ENCODE peak calls at places on chromosomes 11 and 22, in ten cellular contexts. R, N, L, I, G, E, M, U, A and P are unnamed samples.

GRCh38 chr11:48150213-48150612 is 66.4 kb upstream of the OR4B1 start:
- DNase-seq in L (peak), R (peak), M (no peak), A (no peak), U (peak), G (no peak), E (no peak), N (no peak), I (peak), P (no peak)

GRCh38 chr11:95788921-95789505 is 569 bp downstream of the FAM76B start:
- DNase-seq in I (peak), G (peak), M (peak), U (peak), N (peak), L (peak), A (peak), R (peak), E (peak), P (peak)

GRCh38 chr11:86919557-86920210 is 35.5 kb downstream of the FZD4 start:
- DNase-seq in L (peak), N (no peak), E (peak), R (peak), M (peak), U (peak), I (peak), G (no peak), A (no peak), P (no peak)

GRCh38 chr11:36447947-36448346 is 62.1 kb downstream of the TRAF6 start:
- DNase-seq in E (no peak), G (peak), L (no peak), R (no peak), N (no peak), M (no peak), I (no peak), U (no peak), A (no peak), P (no peak)

GRCh38 chr11:19934828-19935259 is 222.2 kb downstream of the NAV2 start:
- DNase-seq in I (peak), M (peak), A (no peak), G (no peak), N (no peak), R (peak), L (peak), U (peak), E (no peak), P (no peak)

GRCh38 chr11:101870510-101870909 is 44.3 kb upstream of the CEP126 start:
- DNase-seq in N (no peak), U (peak), I (peak), E (no peak), A (no peak), R (peak), M (peak), L (peak), G (no peak), P (no peak)

GRCh38 chr11:94732617-94733292 is 35.4 kb upstream of the AMOTL1 start:
- DNase-seq in U (peak), N (peak), A (no peak), I (peak), G (no peak), R (peak), E (no peak), L (peak), M (peak), P (no peak)

GRCh38 chr22:47309476-47309875 is 547.0 kb downstream of the TBC1D22A start:
- DNase-seq in I (no peak), L (no peak), G (no peak), E (no peak), M (no peak), R (no peak), A (no peak), N (no peak), U (no peak), P (no peak)

GRCh38 chr11:111910637-111911562 is 670 bp downstream of the CRYAB start:
- DNase-seq in N (no peak), R (no peak), L (peak), U (no peak), M (no peak), G (no peak), E (no peak), A (no peak), I (no peak), P (no peak)

GRCh38 chr11:2850366-2850765 is 35.2 kb downstream of the CDKN1C start:
- DNase-seq in R (no peak), N (no peak), G (no peak), I (no peak), U (no peak), M (no peak), L (no peak), E (no peak), A (no peak), P (peak)

GRCh38 chr22:26656896-26657851 is at the start of gene MIAT:
- DNase-seq in L (peak), N (peak), E (no peak), M (no peak), U (no peak), R (peak), G (no peak), A (no peak), I (peak), P (peak)

GRCh38 chr11:114358711-114359110 is 41.6 kb downstream of the C11orf71 start:
- DNase-seq in A (no peak), L (peak), E (peak), R (no peak), M (no peak), I (peak), N (no peak), G (no peak), U (peak), P (no peak)

GRCh38 chr11:10580625-10581024 is 12.2 kb upstream of the LYVE1 start:
- DNase-seq in G (no peak), E (no peak), N (no peak), L (no peak), R (no peak), U (no peak), I (peak), M (no peak), A (no peak), P (no peak)

GRCh38 chr11:103892603-103893002 is 143.8 kb upstream of the DDI1 start:
- DNase-seq in N (peak), R (peak), E (no peak), I (peak), L (peak), G (no peak), M (peak), A (no peak), U (peak), P (no peak)

GRCh38 chr11:34343153-34343552 is 14.7 kb downstream of the ABTB2 start:
- DNase-seq in L (peak), M (peak), E (no peak), N (no peak), U (peak), R (peak), A (no peak), G (no peak), I (peak), P (no peak)

GRCh38 chr22:19463008-19463407 is 15.5 kb upstream of the C22orf39 start:
- DNase-seq in A (no peak), L (no peak), R (no peak), N (no peak), G (no peak), U (no peak), I (no peak), E (no peak), M (no peak), P (no peak)

GRCh38 chr11:75792127-75792731 is 22.8 kb upstream of the UVRAG start:
- DNase-seq in M (no peak), U (no peak), N (no peak), R (no peak), A (no peak), L (no peak), I (no peak), E (no peak), G (no peak), P (no peak)

GRCh38 chr11:3914807-3915206 is 59.3 kb downstream of the STIM1 start:
- DNase-seq in U (peak), E (no peak), I (no peak), M (peak), A (no peak), G (no peak), R (no peak), N (no peak), L (peak), P (no peak)

GRCh38 chr11:122069946-122070345 is 46.1 kb downstream of the BLID start:
- DNase-seq in L (peak), R (peak), U (peak), A (peak), I (peak), E (no peak), N (peak), G (peak), M (peak), P (peak)

GRCh38 chr22:48803171-48803992 is 1024.3 kb downstream of the BRD1 start:
- DNase-seq in G (no peak), M (no peak), E (no peak), L (no peak), R (no peak), U (no peak), I (no peak), A (no peak), N (no peak), P (no peak)

GRCh38 chr11:15158351-15159015 is 43.8 kb downstream of the INSC start:
- DNase-seq in M (peak), N (no peak), R (peak), I (peak), U (peak), G (no peak), A (no peak), E (no peak), L (peak), P (no peak)

GRCh38 chr11:19995131-19995530 is 165.1 kb downstream of the DBX1 start:
- DNase-seq in I (peak), U (peak), A (no peak), G (no peak), E (no peak), M (peak), R (peak), L (peak), N (no peak), P (no peak)

GRCh38 chr11:68179847-68180246 is 33.2 kb downstream of the KMT5B start:
- DNase-seq in E (no peak), N (no peak), I (no peak), A (no peak), R (no peak), L (no peak), G (no peak), U (no peak), M (no peak), P (no peak)

GRCh38 chr11:44787981-44788380 is 61.2 kb downstream of the TSPAN18 start:
- DNase-seq in R (no peak), M (no peak), N (no peak), L (no peak), G (no peak), A (no peak), U (no peak), I (no peak), E (no peak), P (no peak)

DNA sequence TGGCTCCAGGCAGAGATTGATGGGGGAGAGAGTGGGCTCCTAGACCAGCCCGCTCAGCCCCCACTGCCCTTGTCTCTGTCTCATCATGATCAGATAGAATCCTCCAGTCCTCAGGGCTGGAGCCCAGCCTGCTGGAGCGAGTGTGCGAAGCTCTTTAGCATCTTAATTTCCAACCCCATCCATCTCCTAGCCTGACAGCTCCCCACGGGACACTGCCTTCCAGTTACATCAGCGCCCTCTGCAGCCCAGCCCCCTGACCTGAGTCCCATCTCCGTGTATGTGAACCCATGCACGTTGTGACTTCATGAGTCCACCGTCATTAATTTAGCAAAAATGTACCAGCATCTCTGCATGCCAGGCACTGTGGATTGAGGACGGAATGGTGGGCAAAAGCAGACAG is 2.1 kb downstream of the P2RX3 start:
- DNase-seq in A (no peak), R (no peak), G (no peak), I (no peak), L (peak), M (no peak), E (no peak), N (peak), U (peak), P (peak)
- TF ChIP-seq CTCF in A (peak), R (peak), G (no peak), I (no peak), L (peak), M (peak), E (no peak), N (peak), U (peak), P (peak)

DNA sequence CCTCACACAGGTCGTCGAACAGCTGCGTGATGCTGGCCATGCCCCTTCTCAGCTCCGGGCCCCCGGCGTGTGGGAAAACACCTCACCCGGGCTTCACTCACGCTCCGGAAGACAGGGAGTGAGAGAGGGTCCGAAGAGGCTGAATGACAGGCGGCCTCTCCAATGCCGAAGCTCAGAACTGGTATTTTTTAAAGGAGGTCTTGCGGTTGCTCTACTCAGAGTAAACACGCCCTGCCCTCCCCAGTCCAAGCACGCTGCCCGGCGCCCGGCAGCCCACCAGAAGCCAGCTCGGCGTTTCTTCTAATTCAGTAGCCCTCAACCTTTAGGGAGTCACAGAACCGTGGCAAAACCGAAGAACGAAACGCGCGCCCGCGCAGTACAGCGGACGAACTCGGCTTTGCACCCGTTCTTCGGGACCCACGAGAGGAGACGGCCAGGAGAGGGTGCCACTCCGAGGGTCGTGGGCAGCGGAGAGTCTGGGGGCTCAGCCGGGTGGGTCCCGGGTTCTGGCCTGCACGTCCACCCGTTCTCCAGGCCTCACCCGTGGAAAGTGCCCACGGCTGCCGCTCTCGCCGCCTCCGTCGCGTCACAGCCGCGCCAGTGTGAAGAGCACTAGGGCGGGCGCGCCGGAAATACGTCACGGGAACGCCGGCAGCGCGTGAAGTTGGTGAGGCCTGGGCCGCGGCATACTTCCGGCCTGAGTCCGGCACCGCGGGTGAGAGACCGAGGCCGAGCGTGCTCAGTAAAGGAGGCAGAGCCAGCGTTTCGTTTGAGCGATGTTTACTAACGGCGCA is at the start of gene TUBGCP6:
- DNase-seq in I (peak), U (peak), M (peak), E (peak), G (peak), L (peak), N (peak), R (peak), A (peak), P (peak)
- TF ChIP-seq CTCF in I (no peak), U (peak), M (peak), E (no peak), G (no peak), L (no peak), N (peak), R (peak), A (peak), P (peak)

GRCh38 chr22:50694099-50694498 is 21.5 kb downstream of the SHANK3 start:
- DNase-seq in L (no peak), G (no peak), A (no peak), M (no peak), E (no peak), U (peak), N (no peak), R (no peak), I (peak), P (no peak)
- TF ChIP-seq CTCF in L (peak), G (no peak), A (no peak), M (no peak), E (no peak), U (no peak), N (no peak), R (no peak), I (no peak), P (peak)

GRCh38 chr11:117428856-117429229 is 101.2 kb downstream of the CEP164 start:
- DNase-seq in A (no peak), U (no peak), I (no peak), G (no peak), R (no peak), E (no peak), L (no peak), M (no peak), N (no peak), P (no peak)
- TF ChIP-seq CTCF in A (no peak), U (no peak), I (no peak), G (no peak), R (no peak), E (no peak), L (no peak), M (no peak), N (peak), P (no peak)

DNA sequence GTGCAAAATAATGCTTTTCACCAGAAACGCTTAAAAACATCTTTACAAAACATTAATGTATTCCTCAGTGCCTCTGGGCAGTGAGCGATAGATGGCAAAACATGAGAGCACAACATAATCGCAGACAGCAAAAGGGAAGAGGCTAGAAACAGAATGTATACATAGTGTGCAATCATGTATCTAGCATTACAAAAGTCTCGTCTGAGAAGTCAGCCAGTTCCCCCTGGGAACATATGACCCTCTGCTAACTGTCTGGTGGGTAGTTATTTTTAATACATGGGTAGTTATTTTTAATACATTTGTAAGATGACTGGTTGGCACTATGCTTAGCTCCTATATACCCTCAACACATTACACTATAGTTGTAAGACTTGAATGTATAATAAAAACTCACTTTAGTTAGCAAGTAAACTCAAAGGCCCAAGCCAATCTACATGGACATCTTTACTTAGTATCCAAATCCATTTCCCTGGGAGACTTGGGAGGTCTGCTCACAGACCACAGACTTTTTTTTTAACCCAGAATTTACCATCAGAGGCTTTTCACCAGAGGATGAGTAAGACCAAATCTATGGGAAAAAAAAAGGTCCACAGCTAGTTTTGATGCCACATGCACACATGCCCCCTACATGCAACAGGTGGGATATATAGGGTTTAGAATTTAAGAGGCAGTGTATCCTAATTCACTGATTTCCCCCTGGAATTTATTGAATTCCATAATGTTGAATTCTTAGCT is 71.7 kb downstream of the AMBRA1 start:
- DNase-seq in M (peak), A (no peak), E (peak), R (peak), G (no peak), U (peak), N (no peak), I (peak), L (peak), P (no peak)
- TF ChIP-seq CTCF in M (peak), A (peak), E (no peak), R (peak), G (no peak), U (peak), N (no peak), I (peak), L (peak), P (peak)

GRCh38 chr11:56909080-56909479 is 79.6 kb upstream of the OR5AK2 start:
- DNase-seq in M (no peak), R (no peak), E (no peak), I (no peak), U (no peak), A (no peak), G (no peak), N (no peak), L (no peak), P (no peak)
- TF ChIP-seq CTCF in M (no peak), R (no peak), E (no peak), I (no peak), U (no peak), A (no peak), G (no peak), N (no peak), L (no peak), P (no peak)

GRCh38 chr22:25027052-25027525 is 74.6 kb downstream of the KIAA1671 start:
- DNase-seq in G (no peak), U (no peak), M (no peak), I (no peak), E (no peak), N (no peak), R (no peak), L (no peak), A (no peak), P (no peak)

GRCh38 chr22:25024895-25025294 is 72.4 kb downstream of the KIAA1671 start:
- DNase-seq in E (no peak), I (no peak), A (no peak), R (no peak), G (no peak), N (no peak), U (no peak), L (no peak), M (no peak), P (no peak)

GRCh38 chr22:25027552-25027951 is 75.0 kb downstream of the KIAA1671 start:
- DNase-seq in M (no peak), A (no peak), N (no peak), R (no peak), I (no peak), G (no peak), E (no peak), U (no peak), L (no peak), P (no peak)

GRCh38 chr22:25023879-25024278 is 71.4 kb downstream of the KIAA1671 start:
- DNase-seq in L (no peak), N (no peak), G (no peak), U (no peak), A (no peak), M (peak), E (no peak), I (no peak), R (no peak), P (no peak)

GRCh38 chr22:25025586-25025985 is 73.1 kb downstream of the KIAA1671 start:
- DNase-seq in I (no peak), R (no peak), N (no peak), M (no peak), L (no peak), G (no peak), E (no peak), A (no peak), U (no peak), P (no peak)
- TF ChIP-seq CTCF in I (no peak), R (no peak), N (no peak), M (no peak), L (no peak), G (no peak), E (no peak), A (no peak), U (no peak), P (no peak)

DNA sequence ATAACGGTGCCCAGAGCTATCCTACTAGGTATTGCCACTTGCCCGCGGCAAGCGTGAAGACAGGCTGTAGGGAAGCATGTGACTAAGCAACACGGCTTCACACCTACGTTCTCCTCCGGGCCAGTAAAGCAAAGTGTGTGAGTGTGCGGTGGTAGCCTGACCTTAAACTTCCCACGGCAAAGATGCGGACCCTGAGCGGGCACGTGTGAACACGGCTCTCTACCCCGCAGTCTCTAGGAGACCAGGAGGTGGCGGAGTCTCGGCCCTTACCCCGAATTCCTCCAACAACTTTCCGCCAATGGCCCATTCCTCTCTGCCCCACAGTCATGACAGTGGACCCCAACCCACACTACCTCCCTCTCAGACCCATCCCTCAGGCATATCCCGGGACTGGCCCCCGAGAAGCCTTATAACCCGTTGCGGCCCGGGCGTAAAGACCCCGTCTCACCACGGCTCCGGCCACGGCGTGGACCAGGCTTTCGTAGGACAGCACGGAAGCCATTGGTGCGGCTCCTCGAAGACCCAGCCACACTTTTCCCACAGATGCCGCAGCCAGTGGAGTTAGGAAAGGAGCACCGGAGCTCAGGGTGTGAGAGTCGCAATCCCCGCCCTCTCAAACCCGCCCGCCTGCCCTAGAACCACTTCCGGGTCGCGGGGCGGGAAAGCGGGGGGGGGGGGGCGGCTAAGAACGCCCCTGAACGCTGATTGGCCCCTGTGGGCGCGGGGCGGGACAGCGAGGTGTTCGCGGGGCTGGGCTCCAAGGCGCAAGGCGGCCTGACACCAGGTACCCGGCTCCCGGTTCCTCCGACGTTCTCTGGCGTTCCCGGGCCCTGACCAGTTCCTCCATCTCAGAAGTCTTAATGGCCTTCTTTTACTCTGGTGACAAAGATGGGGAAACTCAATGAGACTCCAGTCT is at the start of gene SLC25A17:
- DNase-seq in N (peak), M (peak), I (peak), U (peak), L (peak), G (peak), E (peak), R (peak), A (peak), P (peak)
- TF ChIP-seq CTCF in N (peak), M (peak), I (peak), U (peak), L (peak), G (no peak), E (peak), R (peak), A (peak), P (peak)